ENCODE peak calls at places on chromosomes 3 and 15, in six cellular contexts. S, A, N, V, T and O are unnamed samples.

GRCh38 chr3:183178833-183179549 is 16.5 kb upstream of the LAMP3 start:
- DNase-seq in S (no peak), A (peak), N (peak), V (peak), T (peak), O (peak)

GRCh38 chr3:32432711-32433530 is 41.3 kb downstream of the CMTM7 start:
- DNase-seq in S (peak), A (no peak), N (no peak), V (no peak), T (no peak), O (no peak)

GRCh38 chr3:172153335-172153861 is 114.0 kb downstream of the FNDC3B start:
- DNase-seq in S (peak), A (peak), N (peak), V (no peak), T (peak), O (peak)

GRCh38 chr3:182713743-182714517 is 79.4 kb upstream of the ATP11B start:
- DNase-seq in S (peak), A (no peak), N (no peak), V (no peak), T (no peak), O (no peak)

GRCh38 chr3:45817788-45818523 is 21.6 kb upstream of the SLC6A20 start:
- DNase-seq in S (peak), A (no peak), N (peak), V (no peak), T (no peak), O (no peak)

GRCh38 chr3:111072016-111072891 is 638 bp downstream of the NECTIN3 start:
- DNase-seq in S (peak), A (no peak), N (peak), V (no peak), T (no peak), O (peak)

GRCh38 chr3:42376397-42376798 is 34.0 kb downstream of the LYZL4 start:
- DNase-seq in S (peak), A (peak), N (peak), V (no peak), T (peak), O (no peak)

GRCh38 chr3:140204271-140204984 is 269.4 kb downstream of the CLSTN2 start:
- DNase-seq in S (no peak), A (no peak), N (no peak), V (no peak), T (no peak), O (no peak)

GRCh38 chr15:99095626-99096025 is 9.3 kb upstream of the SYNM start:
- DNase-seq in S (no peak), A (no peak), N (no peak), V (no peak), T (no peak), O (no peak)

GRCh38 chr3:105253225-105253624 is 113.5 kb upstream of the ALCAM start:
- DNase-seq in S (no peak), A (no peak), N (no peak), V (peak), T (no peak), O (no peak)

GRCh38 chr15:89419370-89419984 is 76.9 kb downstream of the RHCG start:
- DNase-seq in S (peak), A (peak), N (peak), V (peak), T (peak), O (no peak)

GRCh38 chr3:122313261-122313660 is 11.8 kb upstream of the CSTA start:
- DNase-seq in S (no peak), A (no peak), N (no peak), V (no peak), T (no peak), O (no peak)

GRCh38 chr3:132569153-132569552 is 27.9 kb upstream of the ACKR4 start:
- DNase-seq in S (no peak), A (no peak), N (no peak), V (no peak), T (no peak), O (no peak)